ENCODE peak calls at places on chromosomes 4 and X, in four cellular contexts. D is GM12878, S is HepG2, F is K562. B is an unnamed sample.

GRCh38 chrX:129984196-129984962 is 1.9 kb downstream of the BCORL1 start:
- DNase-seq in F (peak), S (no peak), D (no peak), B (peak)

GRCh38 chrX:122026665-122027064 is 979.3 kb downstream of the GLUD2 start:
- DNase-seq in D (no peak), F (no peak), S (no peak), B (no peak)

GRCh38 chr4:185112104-185112503 is 31.0 kb upstream of the SLC25A4 start:
- DNase-seq in F (peak), D (no peak), S (peak), B (no peak)

GRCh38 chrX:136198678-136199243 is 51.4 kb downstream of the FHL1 start:
- DNase-seq in D (no peak), S (no peak), F (no peak), B (no peak)

GRCh38 chrX:24024819-24025740 is 1.9 kb downstream of the KLHL15 start:
- DNase-seq in D (peak), F (peak), S (peak), B (peak)

GRCh38 chrX:132169554-132169953 is 41.7 kb upstream of the FRMD7 start:
- DNase-seq in S (peak), D (no peak), F (no peak), B (no peak)

GRCh38 chr4:33930497-33930896 is 2313.8 kb downstream of the ARAP2 start:
- DNase-seq in S (no peak), D (no peak), F (no peak), B (no peak)

GRCh38 chr4:137156054-137156453 is 376.2 kb downstream of the PCDH18 start:
- DNase-seq in D (no peak), S (no peak), F (no peak), B (no peak)

GRCh38 chrX:48480142-48480541 is 4.1 kb downstream of the FTSJ1 start:
- DNase-seq in F (no peak), D (no peak), S (no peak), B (no peak)

GRCh38 chr4:77014256-77014655 is 61.5 kb downstream of the CCNI start:
- DNase-seq in S (no peak), F (no peak), D (no peak), B (no peak)

GRCh38 chr4:77012726-77013125 is 63.1 kb downstream of the CCNI start:
- DNase-seq in D (no peak), S (no peak), F (no peak), B (peak)

GRCh38 chr4:77010841-77011354 is 61.3 kb downstream of the SEPTIN11 start:
- DNase-seq in S (no peak), F (no peak), D (no peak), B (no peak)

GRCh38 chr4:77020017-77020416 is 55.8 kb downstream of the CCNI start:
- DNase-seq in F (no peak), S (no peak), D (no peak), B (no peak)

DNA sequence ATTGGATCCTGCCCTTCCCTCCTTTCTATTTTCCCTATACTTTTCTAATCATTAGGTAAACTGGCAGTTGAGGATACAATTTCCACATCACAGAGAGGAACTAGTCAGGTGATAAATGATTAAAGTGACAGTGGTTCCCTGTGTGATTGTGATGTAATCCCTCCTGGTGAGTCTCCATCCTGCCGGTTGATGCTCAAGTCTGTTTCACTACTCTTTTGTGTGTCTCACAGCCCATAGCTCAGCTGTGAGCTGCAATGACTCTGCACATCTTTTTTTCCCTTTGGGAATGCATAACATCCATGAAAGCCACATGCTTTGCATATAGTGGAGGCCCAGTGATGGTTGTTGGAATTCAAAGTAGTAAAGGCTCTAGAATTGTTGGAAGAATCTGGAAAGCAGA is 60.4 kb downstream of the CCNI start:
- DNase-seq in F (no peak), S (no peak), D (no peak), B (no peak)
- TF ChIP-seq GABPA in F (no peak), S (no peak), D (no peak), B (no peak)

GRCh38 chr4:3305610-3306371 is 13.0 kb downstream of the RGS12 start:
- DNase-seq in S (no peak), F (peak), D (no peak), B (no peak)

GRCh38 chr4:3303445-3303824 is 10.6 kb downstream of the RGS12 start:
- DNase-seq in F (no peak), S (no peak), D (no peak), B (no peak)

GRCh38 chr4:3306465-3306864 is 13.6 kb downstream of the RGS12 start:
- DNase-seq in F (no peak), D (no peak), S (no peak), B (no peak)

GRCh38 chr4:3303840-3304715 is 11.3 kb downstream of the RGS12 start:
- DNase-seq in F (no peak), D (no peak), S (no peak), B (peak)

GRCh38 chr4:3304831-3305609 is 12.2 kb downstream of the RGS12 start:
- DNase-seq in F (no peak), S (no peak), D (no peak), B (peak)
- TF ChIP-seq SMC3 in F (no peak), S (no peak), D (no peak), B (no peak)

DNA sequence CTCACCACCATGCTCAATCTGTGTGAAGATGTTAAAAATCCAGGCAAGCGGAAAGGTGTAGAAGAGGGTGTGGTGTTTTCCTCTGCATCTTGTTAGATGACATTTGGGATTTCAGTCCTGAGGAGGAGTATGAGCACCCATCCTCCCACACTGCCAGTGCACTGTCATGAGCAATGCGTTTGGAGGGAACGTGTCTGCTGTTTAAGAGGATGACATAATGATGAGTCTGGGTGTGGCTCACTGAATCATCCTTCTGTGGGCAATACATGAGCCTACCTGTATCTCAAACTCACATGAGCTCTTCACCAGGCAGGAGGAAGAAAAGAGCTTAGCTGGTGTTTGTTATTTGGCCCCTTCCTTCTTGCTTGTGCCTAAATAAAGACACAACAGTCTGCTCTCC is 67.9 kb upstream of the ARX start:
- DNase-seq in S (no peak), D (no peak), F (peak), B (no peak)
- TF ChIP-seq GABPA in S (no peak), D (no peak), F (no peak), B (no peak)

GRCh38 chr4:169416461-169416860 is 145.7 kb upstream of the SH3RF1 start:
- DNase-seq in S (no peak), F (no peak), D (no peak), B (no peak)

GRCh38 chr4:169412046-169412445 is 141.3 kb upstream of the SH3RF1 start:
- DNase-seq in D (no peak), S (no peak), F (no peak), B (no peak)

GRCh38 chr4:169414913-169415312 is 144.2 kb upstream of the SH3RF1 start:
- DNase-seq in D (no peak), F (no peak), S (no peak), B (no peak)

GRCh38 chr4:169407217-169407845 is 136.6 kb upstream of the SH3RF1 start:
- DNase-seq in S (no peak), F (no peak), D (no peak), B (no peak)

GRCh38 chr4:169410839-169411770 is 140.3 kb upstream of the SH3RF1 start:
- DNase-seq in D (peak), F (no peak), S (no peak), B (peak)
- TF ChIP-seq SMC3 in D (no peak), F (no peak), S (no peak), B (no peak)

DNA sequence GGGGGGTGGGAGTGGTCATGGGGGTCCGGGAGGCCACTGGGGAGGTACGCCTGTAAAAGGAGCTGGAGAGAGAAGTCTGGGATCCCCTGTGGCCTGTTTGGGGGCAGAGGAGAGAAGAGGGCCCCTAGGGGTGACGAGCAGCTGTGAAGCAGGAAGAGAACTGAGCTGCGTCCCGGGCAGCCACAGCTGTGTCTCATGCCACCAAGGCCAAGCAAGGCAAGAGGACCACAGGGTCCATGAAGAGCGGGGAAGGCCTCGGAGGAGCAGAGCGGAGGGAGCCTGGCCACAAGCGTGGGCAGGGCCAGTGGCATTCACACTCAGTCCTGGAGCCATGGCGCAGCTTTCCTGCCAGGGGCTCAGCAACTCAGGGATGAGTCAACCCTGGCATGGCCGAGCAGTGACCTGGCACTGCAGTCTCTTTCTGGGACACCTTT is 13.6 kb upstream of the NAT8L start:
- DNase-seq in D (no peak), F (no peak), S (no peak), B (no peak)
- TF ChIP-seq GABPA in D (no peak), F (no peak), S (no peak), B (no peak)